ENCODE peak calls at places on chromosomes 4 and X, in eight cellular contexts. S is upper lobe of right lung; V is pancreas; G is CD8-positive, alpha-beta T cell; Y is neural crest cell; Q is cardiac fibroblast; D is GM10248; C is PC-3. A is an unnamed sample.
A peak's percentile ranks its signal among the peaks of the same experiment; 100 is the strongest.

GRCh38 chr4:121421594-121421993 is 40.8 kb upstream of the QRFPR start:
- DNase-seq in Y (no peak), Q (peak; percentile 40), V (no peak), S (no peak), C (no peak), G (no peak), D (no peak), A (no peak)

GRCh38 chr4:65392488-65392887 is 277.8 kb downstream of the EPHA5 start:
- DNase-seq in C (peak; percentile 30), V (no peak), G (no peak), Y (no peak), S (no peak), D (no peak), Q (no peak), A (no peak)

GRCh38 chr4:80831383-80832361 is 198.8 kb upstream of the BMP3 start:
- DNase-seq in D (no peak), C (peak; percentile 32), Y (no peak), V (no peak), Q (peak; percentile 1), S (no peak), G (no peak), A (peak; percentile 13)

GRCh38 chr4:172650758-172651495 is 517.7 kb upstream of the GALNT7 start:
- DNase-seq in V (no peak), Y (no peak), S (no peak), C (peak; percentile 11), Q (no peak), G (no peak), D (no peak), A (no peak)

GRCh38 chr4:183347586-183347985 is 25.4 kb upstream of the CLDN24 start:
- DNase-seq in S (no peak), C (no peak), D (no peak), V (no peak), G (no peak), Q (peak; percentile 45), Y (no peak), A (peak; percentile 65)

GRCh38 chrX:46168254-46168653 is 377.0 kb downstream of the ZNF674 start:
- DNase-seq in V (no peak), Q (no peak), G (no peak), Y (no peak), C (no peak), S (peak; percentile 61), D (no peak), A (no peak)

GRCh38 chr4:112552668-112553067 is 36.7 kb upstream of the NEUROG2 start:
- DNase-seq in C (peak; percentile 60), G (no peak), Q (peak; percentile 52), D (no peak), Y (no peak), S (no peak), V (no peak), A (peak; percentile 77)

GRCh38 chr4:8857682-8858187 is 13.9 kb downstream of the HMX1 start:
- DNase-seq in V (no peak), G (no peak), Y (no peak), C (no peak), S (no peak), Q (no peak), D (no peak), A (no peak)

GRCh38 chr4:56463711-56464110 is 3.7 kb upstream of the SRP72 start:
- DNase-seq in S (no peak), V (no peak), C (no peak), D (no peak), G (no peak), Y (no peak), Q (no peak), A (no peak)

GRCh38 chr4:38523524-38524448 is 140.2 kb upstream of the KLF3 start:
- DNase-seq in V (no peak), C (no peak), Y (no peak), D (peak; percentile 85), S (no peak), Q (no peak), G (no peak), A (no peak)

GRCh38 chrX:3815896-3816664 is 102.6 kb upstream of the PRKX start:
- DNase-seq in V (peak; percentile 73), C (peak; percentile 42), G (peak; percentile 76), Q (peak; percentile 23), D (peak; percentile 33), Y (peak; percentile 51), S (peak; percentile 74), A (peak; percentile 17)

GRCh38 chr4:108637856-108638255 is 12.5 kb upstream of the OSTC start:
- DNase-seq in S (no peak), G (no peak), D (no peak), V (no peak), Q (no peak), C (no peak), Y (no peak), A (peak; percentile 55)

GRCh38 chr4:119300388-119301131 is 21.4 kb downstream of the FABP2 start:
- DNase-seq in D (peak; percentile 93), Y (peak; percentile 85), G (peak; percentile 94), C (peak; percentile 93), S (peak; percentile 99), V (peak; percentile 95), Q (peak; percentile 94), A (peak; percentile 91)

GRCh38 chrX:50202539-50202938 is 1.7 kb upstream of the AKAP4 start:
- DNase-seq in C (peak; percentile 60), S (no peak), G (no peak), V (no peak), D (no peak), Y (no peak), Q (peak; percentile 46), A (no peak)

GRCh38 chr4:147518846-147519767 is 38.2 kb downstream of the EDNRA start:
- DNase-seq in D (peak; percentile 40), S (no peak), C (peak; percentile 74), V (peak; percentile 46), Y (peak; percentile 33), G (no peak), Q (peak; percentile 90), A (peak; percentile 78)

GRCh38 chr4:34094114-34094513 is 2150.2 kb downstream of the ARAP2 start:
- DNase-seq in Q (no peak), S (no peak), V (no peak), G (no peak), Y (no peak), C (no peak), D (no peak), A (no peak)

GRCh38 chr4:23337292-23337691 is 552.6 kb downstream of the PPARGC1A start:
- DNase-seq in C (peak; percentile 37), S (no peak), G (no peak), Y (no peak), D (no peak), Q (no peak), V (no peak), A (no peak)

GRCh38 chr4:153188966-153189801 is 15.1 kb upstream of the TRIM2 start:
- DNase-seq in V (no peak), S (no peak), Y (no peak), C (peak; percentile 10), G (no peak), D (no peak), Q (peak; percentile 22), A (peak; percentile 27)

GRCh38 chr4:39324446-39324845 is 41.7 kb downstream of the RFC1 start:
- DNase-seq in V (no peak), S (no peak), D (no peak), C (no peak), G (no peak), Q (no peak), Y (no peak), A (no peak)

GRCh38 chrX:110847334-110847733 is 51.7 kb upstream of the CHRDL1 start:
- DNase-seq in Y (peak; percentile 40), S (no peak), V (no peak), G (no peak), D (peak; percentile 35), Q (peak; percentile 70), C (peak; percentile 78), A (peak; percentile 49)
- TF ChIP-seq CTCF in Y (peak; percentile 81), S (peak; percentile 51), V (peak; percentile 55), G (peak; percentile 49), D (peak; percentile 25), Q (peak; percentile 25), C (peak; percentile 70), A (peak; percentile 54)

GRCh38 chrX:93591398-93591797 is 82.0 kb downstream of the NAP1L3 start:
- DNase-seq in V (no peak), Y (no peak), C (peak; percentile 1), Q (no peak), G (no peak), S (no peak), D (no peak), A (no peak)
- TF ChIP-seq CTCF in V (no peak), Y (peak; percentile 50), C (no peak), Q (no peak), G (no peak), S (no peak), D (no peak), A (no peak)

DNA sequence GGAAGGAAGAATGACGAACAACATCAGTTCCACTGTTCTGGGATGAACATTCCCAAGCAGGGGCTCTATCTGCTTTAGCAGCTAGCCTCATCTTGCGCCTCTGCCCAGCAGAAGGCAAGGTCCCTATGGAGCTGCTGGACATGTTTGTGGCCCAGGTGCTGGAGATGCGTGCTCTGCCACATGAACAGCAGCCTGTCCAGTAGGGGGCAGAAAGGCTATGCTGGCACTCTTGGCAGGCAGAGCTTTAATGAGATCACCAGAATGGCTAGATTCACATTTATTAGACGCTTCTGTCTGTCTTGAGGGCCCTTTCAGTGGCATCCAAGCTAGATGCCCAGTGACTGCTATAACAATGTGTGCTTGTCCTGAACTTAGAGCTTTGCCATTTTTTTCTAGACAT is 1826.0 kb downstream of the STIM2 start:
- DNase-seq in V (no peak), S (no peak), Q (peak; percentile 61), G (no peak), Y (peak; percentile 18), C (peak; percentile 60), D (peak; percentile 7), A (peak; percentile 4)
- TF ChIP-seq CTCF in V (no peak), S (peak; percentile 9), Q (peak; percentile 65), G (no peak), Y (peak; percentile 61), C (peak; percentile 70), D (peak; percentile 11), A (peak; percentile 12)

GRCh38 chr4:26105815-26106699 is 192.0 kb downstream of the SMIM20 start:
- DNase-seq in V (no peak), C (peak; percentile 65), Y (no peak), G (no peak), D (no peak), Q (peak; percentile 62), S (no peak), A (peak; percentile 42)

GRCh38 chr4:26105372-26105771 is 191.4 kb downstream of the SMIM20 start:
- DNase-seq in Q (peak; percentile 13), V (no peak), S (no peak), D (no peak), C (peak; percentile 25), Y (no peak), G (no peak), A (no peak)

GRCh38 chr4:26110493-26110892 is 196.5 kb downstream of the SMIM20 start:
- DNase-seq in D (no peak), C (peak; percentile 59), Y (no peak), V (no peak), G (no peak), S (no peak), Q (no peak), A (no peak)

GRCh38 chr4:26104056-26104685 is 190.2 kb downstream of the SMIM20 start:
- DNase-seq in Y (no peak), G (no peak), S (no peak), V (no peak), C (no peak), D (peak; percentile 21), Q (no peak), A (no peak)

DNA sequence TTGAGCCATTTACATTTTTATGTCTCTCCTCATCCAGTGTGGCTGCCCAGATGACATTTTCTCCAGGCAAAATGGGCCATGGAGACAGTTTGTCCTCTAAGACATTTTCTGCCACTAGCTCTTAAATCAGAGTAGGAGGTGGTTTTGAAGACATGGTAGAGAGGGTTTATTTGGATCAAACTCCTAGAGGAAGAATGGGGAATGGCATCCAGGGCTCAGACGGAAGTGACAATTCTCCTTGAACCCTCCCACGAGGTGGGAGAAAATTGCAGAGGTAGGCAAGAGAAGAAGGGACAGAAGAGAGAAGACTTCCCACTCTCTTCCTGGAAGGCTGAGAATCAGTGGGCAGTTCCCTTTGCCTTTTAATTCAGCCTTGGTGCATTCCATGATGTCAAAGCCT is 194.0 kb downstream of the SMIM20 start:
- DNase-seq in S (no peak), C (no peak), V (no peak), Y (no peak), G (no peak), D (no peak), Q (no peak), A (no peak)
- TF ChIP-seq CTCF in S (no peak), C (no peak), V (no peak), Y (no peak), G (no peak), D (no peak), Q (no peak), A (no peak)

A was measured in AG10803.